ENCODE peak calls at places on chromosome 13, in seven cellular contexts. One of them, this sample, is unnamed.

GRCh38 chr13:81738364-81738763 is 1397.4 kb upstream of the SPRY2 start:
- DNase-seq in type B pancreatic cell: no peak
- DNase-seq in IMR-90: no peak
- DNase-seq in tibial artery: no peak
- DNase-seq in naive thymus-derived CD8-positive, alpha-beta T cell: no peak
- DNase-seq in neural crest cell: no peak
- DNase-seq in EL: no peak
- DNase-seq in this sample: no peak

GRCh38 chr13:34208326-34208725 is 390.4 kb downstream of the RFC3 start:
- DNase-seq in type B pancreatic cell: no peak
- DNase-seq in EL: peak; percentile 35
- DNase-seq in IMR-90: peak; percentile 21
- DNase-seq in neural crest cell: no peak
- DNase-seq in naive thymus-derived CD8-positive, alpha-beta T cell: no peak
- DNase-seq in tibial artery: no peak
- DNase-seq in this sample: no peak

GRCh38 chr13:112358156-112358555 is 18.0 kb upstream of the SPACA7 start:
- DNase-seq in type B pancreatic cell: no peak
- DNase-seq in naive thymus-derived CD8-positive, alpha-beta T cell: no peak
- DNase-seq in EL: no peak
- DNase-seq in neural crest cell: no peak
- DNase-seq in IMR-90: no peak
- DNase-seq in tibial artery: no peak
- DNase-seq in this sample: no peak

GRCh38 chr13:25692156-25692555 is 320.4 kb downstream of the ATP8A2 start:
- DNase-seq in naive thymus-derived CD8-positive, alpha-beta T cell: no peak
- DNase-seq in neural crest cell: no peak
- DNase-seq in type B pancreatic cell: no peak
- DNase-seq in EL: no peak
- DNase-seq in tibial artery: no peak
- DNase-seq in IMR-90: no peak
- DNase-seq in this sample: no peak

GRCh38 chr13:51040431-51040830 is 70.6 kb downstream of the C13orf42 start:
- DNase-seq in type B pancreatic cell: no peak
- DNase-seq in EL: no peak
- DNase-seq in neural crest cell: no peak
- DNase-seq in IMR-90: no peak
- DNase-seq in tibial artery: no peak
- DNase-seq in naive thymus-derived CD8-positive, alpha-beta T cell: no peak
- DNase-seq in this sample: no peak

GRCh38 chr13:87089391-87089790 is 581.8 kb upstream of the SLITRK5 start:
- DNase-seq in EL: no peak
- DNase-seq in naive thymus-derived CD8-positive, alpha-beta T cell: no peak
- DNase-seq in IMR-90: peak; percentile 95
- DNase-seq in tibial artery: no peak
- DNase-seq in neural crest cell: no peak
- DNase-seq in type B pancreatic cell: no peak
- DNase-seq in this sample: no peak

GRCh38 chr13:98976941-98977340 is 923 bp downstream of the DOCK9 start:
- DNase-seq in EL: no peak
- DNase-seq in naive thymus-derived CD8-positive, alpha-beta T cell: no peak
- DNase-seq in IMR-90: peak; percentile 12
- DNase-seq in tibial artery: no peak
- DNase-seq in type B pancreatic cell: no peak
- DNase-seq in neural crest cell: no peak
- DNase-seq in this sample: no peak

GRCh38 chr13:104571890-104572229 is 1505.6 kb upstream of the SLC10A2 start:
- DNase-seq in type B pancreatic cell: no peak
- DNase-seq in naive thymus-derived CD8-positive, alpha-beta T cell: no peak
- DNase-seq in IMR-90: no peak
- DNase-seq in tibial artery: no peak
- DNase-seq in EL: no peak
- DNase-seq in neural crest cell: no peak
- DNase-seq in this sample: no peak

GRCh38 chr13:45602183-45602582 is 13.4 kb downstream of the ERICH6B start:
- DNase-seq in naive thymus-derived CD8-positive, alpha-beta T cell: no peak
- DNase-seq in type B pancreatic cell: no peak
- DNase-seq in IMR-90: no peak
- DNase-seq in EL: no peak
- DNase-seq in tibial artery: no peak
- DNase-seq in neural crest cell: no peak
- DNase-seq in this sample: no peak

GRCh38 chr13:74280795-74281490 is 146.7 kb upstream of the KLF12 start:
- DNase-seq in tibial artery: no peak
- DNase-seq in neural crest cell: no peak
- DNase-seq in EL: no peak
- DNase-seq in IMR-90: peak; percentile 34
- DNase-seq in type B pancreatic cell: no peak
- DNase-seq in naive thymus-derived CD8-positive, alpha-beta T cell: no peak
- DNase-seq in this sample: no peak

GRCh38 chr13:29077051-29077813 is 257.1 kb downstream of the MTUS2 start:
- DNase-seq in IMR-90: no peak
- DNase-seq in naive thymus-derived CD8-positive, alpha-beta T cell: no peak
- DNase-seq in type B pancreatic cell: no peak
- DNase-seq in EL: no peak
- DNase-seq in tibial artery: no peak
- DNase-seq in neural crest cell: no peak
- DNase-seq in this sample: no peak

GRCh38 chr13:77544365-77544764 is 8.9 kb downstream of the SCEL start:
- DNase-seq in IMR-90: no peak
- DNase-seq in type B pancreatic cell: no peak
- DNase-seq in tibial artery: peak; percentile 68
- DNase-seq in naive thymus-derived CD8-positive, alpha-beta T cell: no peak
- DNase-seq in EL: peak; percentile 21
- DNase-seq in neural crest cell: no peak
- DNase-seq in this sample: no peak

GRCh38 chr13:75961911-75962310 is 325.8 kb downstream of the LMO7 start:
- DNase-seq in EL: no peak
- DNase-seq in IMR-90: no peak
- DNase-seq in neural crest cell: no peak
- DNase-seq in naive thymus-derived CD8-positive, alpha-beta T cell: no peak
- DNase-seq in tibial artery: no peak
- DNase-seq in type B pancreatic cell: no peak
- DNase-seq in this sample: no peak

GRCh38 chr13:112078216-112078615 is 11.3 kb downstream of the SOX1 start:
- DNase-seq in tibial artery: peak; percentile 25
- DNase-seq in IMR-90: no peak
- DNase-seq in neural crest cell: no peak
- DNase-seq in naive thymus-derived CD8-positive, alpha-beta T cell: no peak
- DNase-seq in EL: no peak
- DNase-seq in type B pancreatic cell: no peak
- DNase-seq in this sample: no peak

This sample was measured in endothelial cell.